ENCODE peak calls at places on chromosomes 6 and 20, in eight cellular contexts. G is tibial artery, R is PC-3, C is upper lobe of left lung, A is A549, Z is nephron progenitor cell, U is uterus, E is RWPE1. T is an unnamed sample.

GRCh38 chr20:23050847-23051627 is 1.6 kb upstream of the THBD start:
- DNase-seq in G (peak; percentile 93), R (peak; percentile 70), C (peak; percentile 82), A (no peak), Z (peak; percentile 88), U (peak; percentile 61), E (peak; percentile 57), T (peak; percentile 83)

GRCh38 chr20:42650345-42650744 is 539.4 kb downstream of the PTPRT start:
- DNase-seq in G (no peak), R (no peak), C (no peak), A (no peak), Z (no peak), U (no peak), E (no peak), T (no peak)

GRCh38 chr6:66897576-66897975 is 1190.5 kb upstream of the EYS start:
- DNase-seq in G (no peak), R (peak; percentile 13), C (no peak), A (no peak), Z (no peak), U (no peak), E (no peak), T (no peak)

GRCh38 chr6:38676236-38676973 is 26.5 kb downstream of the GLO1 start:
- DNase-seq in G (no peak), R (no peak), C (no peak), A (no peak), Z (no peak), U (no peak), E (no peak), T (no peak)

GRCh38 chr20:8432435-8433148 is 300.5 kb downstream of the PLCB1 start:
- DNase-seq in G (no peak), R (no peak), C (no peak), A (no peak), Z (peak; percentile 15), U (no peak), E (no peak), T (no peak)

GRCh38 chr6:148566664-148567350 is 180.0 kb upstream of the UST start:
- DNase-seq in G (no peak), R (no peak), C (no peak), A (no peak), Z (no peak), U (no peak), E (no peak), T (no peak)

GRCh38 chr6:112833546-112834215 is 486.6 kb downstream of the RFPL4B start:
- DNase-seq in G (no peak), R (no peak), C (no peak), A (no peak), Z (no peak), U (no peak), E (no peak), T (no peak)

GRCh38 chr6:9948600-9949138 is 466.2 kb downstream of the TFAP2A start:
- DNase-seq in G (no peak), R (no peak), C (no peak), A (no peak), Z (no peak), U (no peak), E (no peak), T (no peak)

GRCh38 chr6:168147205-168147738 is 68.3 kb upstream of the FRMD1 start:
- DNase-seq in G (no peak), R (no peak), C (no peak), A (no peak), Z (no peak), U (no peak), E (no peak), T (no peak)

GRCh38 chr6:31332637-31333602 is 24.1 kb downstream of the HLA-B start:
- DNase-seq in G (no peak), R (no peak), C (no peak), A (no peak), Z (no peak), U (no peak), E (no peak), T (no peak)

GRCh38 chr6:1130692-1131091 is 181.2 kb upstream of the FOXQ1 start:
- DNase-seq in G (no peak), R (no peak), C (no peak), A (no peak), Z (no peak), U (no peak), E (no peak), T (no peak)

GRCh38 chr6:34536251-34536958 is 19.7 kb downstream of the SPDEF start:
- DNase-seq in G (no peak), R (peak; percentile 74), C (no peak), A (no peak), Z (no peak), U (no peak), E (no peak), T (no peak)

GRCh38 chr6:63437058-63437457 is 117.3 kb upstream of the LGSN start:
- DNase-seq in G (no peak), R (no peak), C (no peak), A (no peak), Z (no peak), U (no peak), E (no peak), T (no peak)

GRCh38 chr6:11763460-11764249 is 14.9 kb downstream of the ADTRP start:
- DNase-seq in G (no peak), R (no peak), C (no peak), A (no peak), Z (no peak), U (no peak), E (no peak), T (no peak)

GRCh38 chr6:136410201-136411027 is 120.8 kb upstream of the BCLAF1 start:
- DNase-seq in G (no peak), R (no peak), C (no peak), A (no peak), Z (no peak), U (no peak), E (no peak), T (no peak)

GRCh38 chr6:82205793-82206425 is 41.6 kb downstream of the IBTK start:
- DNase-seq in G (no peak), R (no peak), C (no peak), A (no peak), Z (no peak), U (no peak), E (no peak), T (no peak)

GRCh38 chr6:80767808-80768207 is 661.3 kb downstream of the BCKDHB start:
- DNase-seq in G (peak; percentile 84), R (peak; percentile 75), C (no peak), A (no peak), Z (no peak), U (peak; percentile 16), E (peak; percentile 50), T (no peak)

GRCh38 chr20:61482425-61482887 is 230.4 kb downstream of the CDH4 start:
- DNase-seq in G (no peak), R (no peak), C (no peak), A (no peak), Z (no peak), U (no peak), E (peak; percentile 69), T (no peak)

GRCh38 chr6:120735641-120736040 is 598.6 kb downstream of the TBC1D32 start:
- DNase-seq in G (no peak), R (no peak), C (no peak), A (no peak), Z (no peak), U (no peak), E (peak; percentile 17), T (no peak)

DNA sequence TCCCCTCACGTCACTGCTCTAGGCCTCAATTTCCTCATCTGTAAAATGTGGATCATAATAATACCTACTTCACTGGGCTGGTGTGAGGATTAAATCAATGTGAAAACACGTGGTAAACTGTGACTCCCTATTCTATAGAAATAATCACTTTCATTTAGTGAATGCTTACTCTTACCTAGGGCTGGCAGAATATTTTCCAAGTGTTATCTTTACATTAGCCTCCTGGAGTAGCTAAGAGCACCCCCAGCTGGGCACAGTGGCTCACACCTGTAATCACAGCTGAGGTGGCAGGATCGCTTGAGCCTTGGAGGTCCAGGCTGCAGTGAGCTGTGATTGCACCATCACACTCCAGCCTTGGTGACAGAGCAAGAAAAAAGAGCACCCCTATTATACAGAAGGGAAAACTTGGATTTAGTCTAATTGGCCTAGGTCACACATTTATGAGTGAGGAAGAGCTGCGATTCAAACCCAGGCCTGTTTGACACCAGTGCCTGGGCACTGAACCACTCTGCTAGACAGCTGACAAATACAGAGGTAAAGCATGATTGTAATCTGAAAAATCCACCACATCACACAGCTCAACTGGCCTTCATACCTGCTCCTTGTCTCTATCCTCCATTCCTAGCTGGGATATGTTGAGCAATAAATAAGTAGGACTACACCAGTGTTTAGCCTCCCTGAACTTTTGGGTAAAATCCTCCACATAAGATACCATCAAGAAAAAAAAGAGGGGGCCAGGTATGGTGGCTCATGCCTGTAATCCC is 1.4 kb upstream of the SNTA1 start:
- DNase-seq in G (no peak), R (peak; percentile 48), C (no peak), A (no peak), Z (no peak), U (no peak), E (no peak), T (no peak)
- TF ChIP-seq CTCF in G (peak; percentile 34), R (peak; percentile 60), C (no peak), A (peak; percentile 43), Z (no peak), U (no peak), E (peak; percentile 51), T (no peak)

GRCh38 chr20:21767739-21768223 is 62.3 kb downstream of the PAX1 start:
- DNase-seq in G (no peak), R (peak; percentile 4), C (peak; percentile 22), A (peak; percentile 10), Z (peak; percentile 76), U (no peak), E (no peak), T (peak; percentile 63)
- TF ChIP-seq CTCF in G (no peak), R (peak; percentile 58), C (no peak), A (peak; percentile 31), Z (peak; percentile 63), U (no peak), E (peak; percentile 14), T (peak; percentile 84)

GRCh38 chr6:127956260-127956888 is 55.5 kb upstream of the THEMIS start:
- DNase-seq in G (no peak), R (peak; percentile 37), C (no peak), A (no peak), Z (no peak), U (no peak), E (no peak), T (no peak)
- TF ChIP-seq CTCF in G (no peak), R (peak; percentile 40), C (no peak), A (no peak), Z (no peak), U (no peak), E (no peak), T (peak; percentile 25)

GRCh38 chr6:75368151-75368779 is 83.7 kb upstream of the TMEM30A start:
- DNase-seq in G (no peak), R (peak; percentile 77), C (peak; percentile 76), A (peak; percentile 55), Z (peak; percentile 23), U (peak; percentile 47), E (peak; percentile 7), T (peak; percentile 34)
- TF ChIP-seq CTCF in G (no peak), R (peak; percentile 76), C (peak; percentile 33), A (peak; percentile 70), Z (peak; percentile 47), U (peak; percentile 57), E (no peak), T (peak; percentile 75)

DNA sequence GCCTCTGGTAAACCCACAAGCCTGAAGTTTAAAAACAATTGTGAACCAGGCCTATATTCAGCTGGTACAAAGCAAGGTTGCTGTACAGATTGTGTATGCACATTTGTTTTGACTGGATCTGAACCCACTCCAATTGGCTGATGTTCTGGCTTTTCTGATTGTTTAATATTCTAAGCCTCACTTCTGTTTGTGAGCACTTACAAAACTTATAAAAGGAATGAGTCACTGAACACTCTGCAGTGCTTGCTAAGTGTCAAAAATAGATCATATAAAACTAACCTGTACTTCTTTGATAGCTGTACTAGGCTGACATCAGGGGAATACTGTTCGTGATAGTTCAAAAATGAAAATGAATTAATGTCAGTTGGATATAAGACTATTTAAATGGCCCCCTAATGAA is 12.1 kb downstream of the COL21A1 start:
- DNase-seq in G (no peak), R (peak; percentile 60), C (no peak), A (no peak), Z (no peak), U (no peak), E (no peak), T (no peak)
- TF ChIP-seq CTCF in G (no peak), R (no peak), C (no peak), A (no peak), Z (no peak), U (no peak), E (no peak), T (no peak)

T was measured in progenitor cell of endocrine pancreas.